ENCODE peak calls at places on chromosomes 3 and 15, in ten cellular contexts. L is stomach, B is K562, J is esophagus muscularis mucosa, U is H1, N is sigmoid colon, H is transverse colon, A is suprapubic skin, C is HepG2, K is SK-N-SH. S is an unnamed sample.

GRCh38 chr3:142288032-142288638 is 62.8 kb upstream of the GK5 start:
- DNase-seq in L (no peak), C (no peak), N (no peak), B (no peak), H (no peak), J (no peak), A (no peak), K (no peak), U (no peak), S (no peak)

GRCh38 chr15:88704791-88705768 is 66.3 kb downstream of the ISG20 start:
- DNase-seq in C (no peak), H (peak; percentile 23), N (peak; percentile 83), B (no peak), K (peak; percentile 72), L (peak; percentile 41), J (no peak), A (peak; percentile 69), U (no peak), S (no peak)

GRCh38 chr3:157190242-157190876 is 30.4 kb upstream of the CCNL1 start:
- DNase-seq in B (no peak), C (no peak), A (no peak), K (no peak), U (no peak), N (no peak), L (no peak), J (no peak), H (no peak), S (no peak)

GRCh38 chr15:62403164-62403809 is 238.2 kb upstream of the C2CD4B start:
- DNase-seq in U (no peak), C (no peak), N (no peak), K (no peak), J (no peak), A (no peak), H (no peak), L (no peak), B (no peak), S (no peak)

GRCh38 chr3:148790841-148791240 is 36.8 kb upstream of the CPB1 start:
- DNase-seq in H (peak; percentile 11), C (no peak), N (peak; percentile 71), U (no peak), B (no peak), L (no peak), A (peak; percentile 71), J (no peak), K (no peak), S (no peak)

GRCh38 chr3:141218204-141218603 is 13.4 kb upstream of the PXYLP1 start:
- DNase-seq in A (no peak), J (no peak), H (no peak), L (no peak), K (no peak), C (no peak), B (no peak), U (no peak), N (no peak), S (no peak)

GRCh38 chr15:95086543-95087252 is 855.3 kb downstream of the MCTP2 start:
- DNase-seq in K (no peak), N (no peak), B (no peak), C (no peak), J (no peak), L (no peak), A (no peak), U (no peak), H (no peak), S (no peak)

GRCh38 chr3:119380697-119381096 is 82.7 kb downstream of the TMEM39A start:
- DNase-seq in C (no peak), A (no peak), H (no peak), U (no peak), B (no peak), K (no peak), L (no peak), J (no peak), N (no peak), S (no peak)

GRCh38 chr3:120102232-120102631 is 8.0 kb upstream of the GSK3B start:
- DNase-seq in H (no peak), A (no peak), N (no peak), C (no peak), J (no peak), K (no peak), U (no peak), L (no peak), B (no peak), S (no peak)

GRCh38 chr3:89278305-89278704 is 170.9 kb downstream of the EPHA3 start:
- DNase-seq in J (no peak), K (no peak), N (no peak), C (peak; percentile 54), A (no peak), B (no peak), L (no peak), U (peak; percentile 56), H (no peak), S (no peak)

GRCh38 chr15:99139276-99139675 is 34.4 kb downstream of the SYNM start:
- DNase-seq in A (no peak), N (no peak), J (no peak), K (no peak), L (no peak), H (no peak), B (no peak), U (no peak), C (no peak), S (no peak)

GRCh38 chr3:134804508-134805480 is 9.7 kb downstream of the EPHB1 start:
- DNase-seq in K (no peak), H (no peak), L (no peak), J (peak; percentile 53), C (no peak), N (no peak), B (no peak), A (no peak), U (no peak), S (no peak)

GRCh38 chr3:131812433-131812832 is 222.4 kb downstream of the CPNE4 start:
- DNase-seq in A (no peak), B (no peak), H (no peak), N (no peak), J (no peak), L (no peak), U (no peak), K (no peak), C (no peak), S (no peak)

GRCh38 chr3:158573714-158574113 is 2.7 kb downstream of the MLF1 start:
- DNase-seq in A (no peak), N (no peak), B (no peak), U (no peak), L (no peak), C (peak; percentile 3), H (no peak), J (no peak), K (no peak), S (no peak)
- TF ChIP-seq CTCF in A (no peak), N (no peak), B (peak; percentile 34), U (no peak), L (no peak), C (peak; percentile 15), H (no peak), J (no peak), K (no peak), S (no peak)

DNA sequence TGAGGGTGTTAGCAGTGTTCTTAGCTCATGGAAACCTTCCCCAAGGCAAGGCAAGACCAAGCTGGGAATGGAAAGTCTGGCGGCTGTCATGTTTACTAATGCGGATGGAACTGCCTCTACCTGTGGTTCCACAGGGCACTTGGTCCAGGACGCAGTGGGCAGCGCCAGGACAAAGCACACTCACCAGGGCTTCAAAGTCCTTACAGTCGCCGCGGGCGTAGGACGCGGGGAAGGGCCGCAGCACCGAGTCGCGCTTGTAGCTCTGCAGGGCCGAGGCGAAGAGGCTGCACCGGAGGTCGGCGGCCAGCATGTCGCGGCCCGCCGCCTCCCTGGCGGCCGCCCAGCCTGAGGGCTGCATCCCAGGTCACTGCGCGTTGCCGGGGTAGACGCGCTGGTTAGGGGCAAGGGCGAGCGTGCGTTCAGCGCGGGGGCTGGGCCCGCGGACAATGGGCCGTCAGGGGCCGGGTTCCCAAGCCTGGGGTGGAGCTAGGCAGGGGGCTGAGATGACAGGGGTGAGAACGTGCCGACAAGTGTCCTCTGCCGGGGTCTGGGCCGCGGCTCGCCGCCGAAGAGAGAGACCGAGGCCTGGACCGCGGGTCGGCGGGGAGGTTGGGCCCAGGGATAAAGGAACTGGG is 497 bp downstream of the PARP16 start:
- DNase-seq in B (no peak), A (no peak), L (peak; percentile 51), N (no peak), C (peak; percentile 34), H (peak; percentile 62), J (no peak), K (no peak), U (no peak), S (peak; percentile 92)
- TF ChIP-seq EP300 in B (no peak), A (no peak), L (no peak), N (no peak), C (no peak), H (no peak), J (no peak), K (no peak), U (no peak), S (no peak)

GRCh38 chr3:14441240-14441919 is 39.0 kb downstream of the SLC6A6 start:
- DNase-seq in A (no peak), N (no peak), J (no peak), H (no peak), L (no peak), B (no peak), K (no peak), U (no peak), C (no peak), S (no peak)
- TF ChIP-seq POLR2AphosphoS5 in A (no peak), N (no peak), J (no peak), H (no peak), L (no peak), B (no peak), K (no peak), U (no peak), C (no peak), S (no peak)

GRCh38 chr3:39383913-39384664 is 919 bp downstream of the SLC25A38 start:
- DNase-seq in H (peak; percentile 98), A (peak; percentile 97), L (peak; percentile 99), J (peak; percentile 98), N (peak; percentile 98), B (peak; percentile 99), C (peak; percentile 89), U (peak; percentile 82), K (peak; percentile 98), S (peak; percentile 96)
- TF ChIP-seq CTCF in H (no peak), A (peak; percentile 41), L (no peak), J (peak; percentile 36), N (no peak), B (peak; percentile 11), C (no peak), U (no peak), K (no peak), S (no peak)

S was measured in upper lobe of left lung.